ENCODE peak calls at places on chromosome 12, in eight cellular contexts. C is HCT116, I is PC-3, F is GM23338, V is MM.1S, A is neural progenitor cell, X is hepatocyte, N is SK-N-SH. H is an unnamed sample.

GRCh38 chr12:57046947-57047890 is 2.7 kb downstream of the MYO1A start:
- DNase-seq in C (no peak), I (no peak), F (no peak), V (no peak), A (no peak), X (no peak), N (no peak), H (no peak)

GRCh38 chr12:112973712-112974305 is 4.5 kb upstream of the OAS2 start:
- DNase-seq in C (no peak), I (no peak), F (no peak), V (no peak), A (no peak), X (no peak), N (no peak), H (no peak)

GRCh38 chr12:106999444-106999843 is 12.5 kb upstream of the MTERF2 start:
- DNase-seq in C (no peak), I (no peak), F (no peak), V (no peak), A (no peak), X (peak; percentile 27), N (no peak), H (no peak)

GRCh38 chr12:117875652-117876491 is 92.9 kb downstream of the KSR2 start:
- DNase-seq in C (no peak), I (no peak), F (peak; percentile 95), V (no peak), A (peak; percentile 95), X (peak; percentile 53), N (peak; percentile 33), H (no peak)

GRCh38 chr12:1747609-1748008 is 56.7 kb downstream of the ADIPOR2 start:
- DNase-seq in C (no peak), I (no peak), F (no peak), V (no peak), A (no peak), X (no peak), N (no peak), H (no peak)

GRCh38 chr12:50745861-50746260 is 18.0 kb upstream of the ATF1 start:
- DNase-seq in C (no peak), I (no peak), F (no peak), V (no peak), A (no peak), X (no peak), N (no peak), H (no peak)

GRCh38 chr12:3698218-3698974 is 54.5 kb downstream of the CRACR2A start:
- DNase-seq in C (no peak), I (peak; percentile 80), F (no peak), V (no peak), A (peak; percentile 48), X (no peak), N (peak; percentile 48), H (no peak)

GRCh38 chr12:2640281-2640680 is 154.5 kb upstream of the FKBP4 start:
- DNase-seq in C (no peak), I (no peak), F (no peak), V (no peak), A (no peak), X (no peak), N (no peak), H (no peak)

GRCh38 chr12:124914392-124915248 is at the start of gene UBC:
- DNase-seq in C (peak; percentile 87), I (peak; percentile 89), F (peak; percentile 95), V (peak; percentile 71), A (peak; percentile 95), X (peak; percentile 95), N (peak; percentile 93), H (peak; percentile 95)

GRCh38 chr12:129312048-129312447 is 458.8 kb downstream of the GLT1D1 start:
- DNase-seq in C (no peak), I (no peak), F (peak; percentile 18), V (no peak), A (peak; percentile 48), X (no peak), N (no peak), H (no peak)

GRCh38 chr12:132677492-132677891 is 9.7 kb downstream of the POLE start:
- DNase-seq in C (no peak), I (no peak), F (no peak), V (no peak), A (no peak), X (no peak), N (no peak), H (no peak)

GRCh38 chr12:28750946-28751714 is 397.9 kb upstream of the FAR2 start:
- DNase-seq in C (no peak), I (no peak), F (no peak), V (peak; percentile 67), A (no peak), X (no peak), N (no peak), H (no peak)

DNA sequence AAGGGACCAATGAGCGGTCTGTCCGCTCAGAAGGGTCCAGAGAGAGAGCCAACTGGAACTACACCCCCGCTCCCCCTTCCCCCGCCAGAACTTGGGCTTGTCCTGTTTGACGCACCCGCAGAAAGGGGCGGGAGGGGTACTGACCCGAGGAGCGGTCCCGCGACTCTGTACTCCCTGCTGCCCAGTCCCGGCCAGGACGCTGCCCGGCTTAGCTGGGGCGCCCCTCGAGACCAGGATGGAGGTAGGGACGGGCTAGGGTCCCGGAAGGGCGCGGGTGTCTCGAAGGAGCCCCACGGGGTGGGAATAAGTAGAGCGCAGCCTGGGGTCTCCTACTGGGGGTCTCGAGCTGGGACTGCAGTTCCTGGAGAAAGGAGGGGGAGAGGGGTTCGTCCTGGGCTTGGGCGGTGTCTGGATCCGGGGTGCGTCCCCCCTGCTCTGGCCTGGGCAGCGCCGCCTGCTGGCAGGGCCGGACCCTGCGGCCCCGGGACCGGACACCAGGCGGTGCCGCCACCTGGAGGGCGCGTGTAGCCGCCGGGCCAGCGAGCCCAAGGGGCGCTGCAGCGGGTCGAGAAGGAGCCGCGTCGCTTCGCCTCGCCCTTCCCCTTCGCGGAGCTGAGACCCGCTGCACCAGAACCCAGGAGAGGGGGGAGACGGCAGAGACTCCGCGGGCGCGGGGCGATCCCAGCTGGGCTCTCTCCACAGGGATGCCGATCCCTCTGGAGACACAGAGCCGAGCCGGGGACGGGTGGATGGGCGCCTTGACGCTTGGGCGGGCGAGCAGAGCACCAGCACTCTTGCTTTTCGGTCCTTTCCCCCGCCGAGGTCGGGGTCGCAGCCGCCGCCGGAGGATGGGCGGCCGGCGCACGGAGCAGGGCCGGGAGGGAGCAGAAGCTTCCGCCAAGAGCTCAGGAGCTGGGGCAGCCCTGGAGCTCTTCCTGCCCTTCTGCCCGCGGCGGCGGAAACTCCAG is 3.7 kb upstream of the CACNB3 start:
- DNase-seq in C (peak; percentile 39), I (peak; percentile 82), F (peak; percentile 83), V (peak; percentile 87), A (peak; percentile 90), X (peak; percentile 94), N (peak; percentile 96), H (peak; percentile 90)
- TF ChIP-seq CTCF in C (peak; percentile 100), I (peak; percentile 99), F (peak; percentile 86), V (peak; percentile 99), A (peak; percentile 96), X (peak; percentile 99), N (peak; percentile 92), H (peak; percentile 98)

GRCh38 chr12:27012982-27013255 is 1.3 kb downstream of the TM7SF3 start:
- DNase-seq in C (no peak), I (no peak), F (no peak), V (no peak), A (no peak), X (no peak), N (no peak), H (no peak)
- TF ChIP-seq EZH2phosphoT487 in C (no peak), I (no peak), F (no peak), V (no peak), A (no peak), X (no peak), N (no peak), H (no peak)

GRCh38 chr12:15910468-15910863 is 666 bp upstream of the DERA start:
- DNase-seq in C (no peak), I (no peak), F (no peak), V (peak; percentile 21), A (no peak), X (no peak), N (no peak), H (no peak)
- H3K4me2 ChIP-seq in C (peak overlapping the region; percentile 98), I (peak overlapping the region; percentile 88), F (peak overlapping the region; percentile 88), V (peak overlapping the region; percentile 64), A (peak overlapping the region; percentile 90), X (peak overlapping the region; percentile 80), N (peak overlapping the region; percentile 94), H (peak overlapping the region; percentile 92)

GRCh38 chr12:123306200-123306599 is 34.5 kb upstream of the CDK2AP1 start:
- DNase-seq in C (no peak), I (no peak), F (no peak), V (no peak), A (no peak), X (no peak), N (no peak), H (no peak)
- TF ChIP-seq CTCF in C (no peak), I (no peak), F (no peak), V (no peak), A (no peak), X (no peak), N (no peak), H (no peak)

H was measured in OCI-LY7.